ENCODE peak calls at places on chromosomes 1 and 21, in eight cellular contexts. Z is cardiac fibroblast; F is sigmoid colon; J is CD8-positive, alpha-beta T cell; X is RWPE1; R is breast epithelium; O is neural progenitor cell; Y is stomach. Q is an unnamed sample.

GRCh38 chr1:154971341-154971998 is 923 bp upstream of the SHC1 start:
- DNase-seq in Z (no peak), F (peak), J (no peak), X (no peak), R (no peak), O (no peak), Y (peak), Q (no peak)

GRCh38 chr21:27590271-27590670 is 623.4 kb upstream of the ADAMTS5 start:
- DNase-seq in Z (peak), F (no peak), J (no peak), X (no peak), R (no peak), O (no peak), Y (no peak), Q (no peak)

GRCh38 chr1:225319951-225320350 is 107.9 kb downstream of the LBR start:
- DNase-seq in Z (peak), F (no peak), J (no peak), X (no peak), R (no peak), O (no peak), Y (no peak), Q (no peak)

GRCh38 chr1:207826557-207827487 is 75.0 kb downstream of the CD46 start:
- DNase-seq in Z (peak), F (peak), J (no peak), X (no peak), R (peak), O (no peak), Y (peak), Q (no peak)

GRCh38 chr1:41964400-41964799 is 45.7 kb upstream of the HIVEP3 start:
- DNase-seq in Z (no peak), F (no peak), J (no peak), X (no peak), R (no peak), O (no peak), Y (no peak), Q (no peak)

GRCh38 chr1:94783342-94784264 is 36.6 kb upstream of the SLC44A3 start:
- DNase-seq in Z (peak), F (peak), J (no peak), X (no peak), R (peak), O (no peak), Y (peak), Q (no peak)

GRCh38 chr21:26842976-26843911 is 2.0 kb downstream of the ADAMTS1 start:
- DNase-seq in Z (peak), F (peak), J (peak), X (peak), R (peak), O (peak), Y (peak), Q (peak)

GRCh38 chr1:31372961-31373896 is at the start of gene FABP3:
- DNase-seq in Z (peak), F (peak), J (peak), X (peak), R (peak), O (peak), Y (peak), Q (peak)

GRCh38 chr1:9211291-9211811 is 23.2 kb upstream of the H6PD start:
- DNase-seq in Z (peak), F (no peak), J (no peak), X (no peak), R (no peak), O (no peak), Y (no peak), Q (no peak)

GRCh38 chr1:40243371-40243770 is 4.4 kb upstream of the TMCO2 start:
- DNase-seq in Z (no peak), F (no peak), J (no peak), X (no peak), R (no peak), O (no peak), Y (no peak), Q (no peak)

GRCh38 chr21:34865922-34866271 is 183.2 kb downstream of the RUNX1 start:
- DNase-seq in Z (no peak), F (no peak), J (no peak), X (no peak), R (no peak), O (peak), Y (no peak), Q (no peak)

DNA sequence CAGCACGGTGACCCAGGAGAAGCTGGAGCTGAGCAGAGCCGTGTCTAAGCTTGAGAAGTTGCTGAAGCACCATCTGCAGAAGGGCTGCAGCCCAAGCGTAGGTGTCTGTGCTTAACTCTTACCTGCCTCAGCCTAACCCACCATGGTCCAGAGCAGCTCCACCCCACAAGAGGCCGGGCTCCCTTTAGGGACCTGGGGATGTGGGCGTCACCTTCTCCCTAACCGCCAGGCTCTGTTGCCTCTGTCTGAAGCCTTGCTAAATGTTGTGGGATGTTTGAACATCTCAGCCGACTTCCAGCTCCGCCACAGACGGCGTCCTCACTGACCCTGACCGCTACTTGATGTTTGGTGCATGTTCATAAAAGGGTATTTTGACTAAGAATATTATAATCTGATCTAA is 20.4 kb upstream of the DIP2A start:
- DNase-seq in Z (no peak), F (no peak), J (no peak), X (no peak), R (no peak), O (no peak), Y (no peak), Q (no peak)
- TF ChIP-seq CTCF in Z (no peak), F (no peak), J (no peak), X (no peak), R (no peak), O (no peak), Y (no peak), Q (no peak)

GRCh38 chr1:980602-981395 is 1.1 kb downstream of the PERM1 start:
- DNase-seq in Z (no peak), F (no peak), J (no peak), X (no peak), R (no peak), O (peak), Y (no peak), Q (no peak)
- TF ChIP-seq CTCF in Z (no peak), F (no peak), J (no peak), X (no peak), R (no peak), O (no peak), Y (no peak), Q (no peak)

GRCh38 chr1:112923234-112923955 is 32.6 kb downstream of the SLC16A1 start:
- DNase-seq in Z (no peak), F (no peak), J (no peak), X (no peak), R (no peak), O (no peak), Y (no peak), Q (no peak)

GRCh38 chr1:112925015-112925414 is 31.0 kb downstream of the SLC16A1 start:
- DNase-seq in Z (no peak), F (no peak), J (no peak), X (no peak), R (no peak), O (no peak), Y (no peak), Q (no peak)

GRCh38 chr1:112927462-112927971 is 28.5 kb downstream of the SLC16A1 start:
- DNase-seq in Z (no peak), F (no peak), J (no peak), X (no peak), R (no peak), O (no peak), Y (no peak), Q (no peak)

GRCh38 chr1:112926858-112927257 is 29.1 kb downstream of the SLC16A1 start:
- DNase-seq in Z (no peak), F (no peak), J (no peak), X (no peak), R (no peak), O (no peak), Y (no peak), Q (no peak)

GRCh38 chr1:112923956-112924349 is 32.0 kb downstream of the SLC16A1 start:
- DNase-seq in Z (no peak), F (no peak), J (no peak), X (no peak), R (no peak), O (no peak), Y (no peak), Q (no peak)
- TF ChIP-seq CTCF in Z (no peak), F (no peak), J (no peak), X (no peak), R (no peak), O (no peak), Y (no peak), Q (no peak)

GRCh38 chr21:37000381-37000780 is 6.1 kb upstream of the RIPPLY3 start:
- DNase-seq in Z (no peak), F (no peak), J (no peak), X (no peak), R (no peak), O (no peak), Y (no peak), Q (no peak)
- TF ChIP-seq CTCF in Z (peak), F (no peak), J (no peak), X (no peak), R (no peak), O (no peak), Y (no peak), Q (no peak)